ENCODE peak calls at places on chromosomes 11 and 22, in eight cellular contexts. H is GM23338, F is neural progenitor cell, O is GM23248, N is OCI-LY7, S is SK-N-SH, U is HCT116, Z is PC-3. T is an unnamed sample.
A peak's percentile ranks its signal among the peaks of the same experiment; 100 is the strongest.

GRCh38 chr11:27512238-27512637 is 5.7 kb upstream of the LIN7C start:
- DNase-seq in H (no peak), F (no peak), O (no peak), N (no peak), S (no peak), U (no peak), Z (no peak), T (no peak)

GRCh38 chr11:65773784-65774411 is 6.9 kb downstream of the AP5B1 start:
- DNase-seq in H (no peak), F (no peak), O (peak; percentile 36), N (peak; percentile 38), S (no peak), U (no peak), Z (no peak), T (no peak)

GRCh38 chr22:18973264-18974031 is 37.4 kb upstream of the PRODH start:
- DNase-seq in H (no peak), F (peak; percentile 18), O (no peak), N (no peak), S (no peak), U (no peak), Z (no peak), T (no peak)

GRCh38 chr11:117143390-117143789 is 697 bp upstream of the PAFAH1B2 start:
- DNase-seq in H (peak; percentile 72), F (peak; percentile 57), O (peak; percentile 78), N (peak; percentile 55), S (peak; percentile 59), U (no peak), Z (peak; percentile 68), T (peak; percentile 60)

GRCh38 chr22:31893460-31893859 is 50.9 kb upstream of the YWHAH start:
- DNase-seq in H (no peak), F (no peak), O (no peak), N (no peak), S (no peak), U (no peak), Z (no peak), T (no peak)

GRCh38 chr11:36123353-36124220 is 165.6 kb downstream of the COMMD9 start:
- DNase-seq in H (no peak), F (no peak), O (no peak), N (no peak), S (no peak), U (no peak), Z (no peak), T (no peak)

GRCh38 chr22:23278883-23279675 is 98.8 kb downstream of the BCR start:
- DNase-seq in H (no peak), F (no peak), O (peak; percentile 48), N (no peak), S (no peak), U (no peak), Z (peak; percentile 49), T (no peak)

GRCh38 chr11:85725510-85726258 is 39.7 kb upstream of the CCDC89 start:
- DNase-seq in H (no peak), F (no peak), O (peak; percentile 82), N (no peak), S (no peak), U (peak; percentile 72), Z (peak; percentile 99), T (no peak)

GRCh38 chr11:33315822-33316221 is 58.6 kb downstream of the HIPK3 start:
- DNase-seq in H (no peak), F (no peak), O (no peak), N (no peak), S (no peak), U (no peak), Z (no peak), T (no peak)

GRCh38 chr11:61601512-61601911 is 20.6 kb upstream of the SYT7 start:
- DNase-seq in H (no peak), F (no peak), O (no peak), N (no peak), S (no peak), U (no peak), Z (peak; percentile 59), T (no peak)

GRCh38 chr22:18023509-18024275 is 669 bp downstream of the MICAL3 start:
- DNase-seq in H (peak; percentile 80), F (peak; percentile 64), O (peak; percentile 96), N (peak; percentile 67), S (peak; percentile 87), U (peak; percentile 65), Z (peak; percentile 80), T (peak; percentile 58)

GRCh38 chr11:10651579-10652361 is 41.8 kb downstream of the IRAG1 start:
- DNase-seq in H (no peak), F (no peak), O (no peak), N (no peak), S (no peak), U (peak; percentile 44), Z (no peak), T (peak; percentile 64)

GRCh38 chr11:63557548-63557947 is 5.6 kb downstream of the PLAAT2 start:
- DNase-seq in H (no peak), F (no peak), O (no peak), N (no peak), S (no peak), U (no peak), Z (no peak), T (no peak)

GRCh38 chr11:112697779-112698178 is 263.4 kb upstream of the NCAM1 start:
- DNase-seq in H (no peak), F (no peak), O (no peak), N (no peak), S (no peak), U (no peak), Z (no peak), T (no peak)

GRCh38 chr11:112694813-112695212 is 266.4 kb upstream of the NCAM1 start:
- DNase-seq in H (peak; percentile 36), F (no peak), O (peak; percentile 21), N (no peak), S (no peak), U (no peak), Z (no peak), T (no peak)

GRCh38 chr11:112694244-112694643 is 267.0 kb upstream of the NCAM1 start:
- DNase-seq in H (no peak), F (no peak), O (no peak), N (no peak), S (no peak), U (no peak), Z (no peak), T (no peak)

GRCh38 chr11:112693781-112694180 is 267.4 kb upstream of the NCAM1 start:
- DNase-seq in H (no peak), F (no peak), O (no peak), N (no peak), S (no peak), U (no peak), Z (no peak), T (no peak)

GRCh38 chr11:112697371-112697770 is 263.8 kb upstream of the NCAM1 start:
- DNase-seq in H (no peak), F (peak; percentile 74), O (no peak), N (no peak), S (no peak), U (no peak), Z (no peak), T (no peak)
- TF ChIP-seq EZH2phosphoT487 in H (no peak), F (no peak), O (no peak), N (no peak), S (no peak), U (no peak), Z (no peak), T (no peak)

GRCh38 chr22:36790648-36791047 is 14.7 kb upstream of the IFT27 start:
- DNase-seq in H (no peak), F (no peak), O (no peak), N (no peak), S (no peak), U (no peak), Z (no peak), T (no peak)
- TF ChIP-seq EZH2phosphoT487 in H (no peak), F (no peak), O (no peak), N (no peak), S (no peak), U (no peak), Z (no peak), T (no peak)

GRCh38 chr11:23679981-23680380 is 816.9 kb upstream of the LUZP2 start:
- DNase-seq in H (no peak), F (no peak), O (no peak), N (no peak), S (no peak), U (no peak), Z (no peak), T (no peak)
- TF ChIP-seq EZH2phosphoT487 in H (no peak), F (no peak), O (no peak), N (no peak), S (no peak), U (no peak), Z (no peak), T (no peak)

DNA sequence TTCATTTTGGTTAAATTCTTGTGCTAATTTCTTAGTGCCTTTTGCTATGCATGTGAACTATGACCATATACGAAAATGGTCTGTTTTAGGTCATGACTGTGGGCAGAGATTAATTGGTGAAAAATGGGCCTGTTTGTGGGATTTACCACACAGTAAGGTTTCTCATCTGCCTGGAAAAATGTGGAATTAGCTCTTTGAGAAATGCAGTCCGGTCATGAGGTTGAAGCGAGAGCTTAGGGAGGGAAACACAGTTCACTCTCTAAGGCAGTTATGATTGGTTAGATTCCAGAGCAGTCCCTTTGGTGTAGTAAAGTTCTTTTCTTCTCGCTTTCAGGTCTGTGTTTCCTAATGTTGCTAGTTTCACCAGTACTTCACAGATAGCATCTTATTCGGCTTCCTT is 1.2 kb upstream of the PDE3B start:
- DNase-seq in H (no peak), F (no peak), O (no peak), N (no peak), S (no peak), U (no peak), Z (no peak), T (no peak)
- TF ChIP-seq EZH2phosphoT487 in H (no peak), F (no peak), O (no peak), N (no peak), S (no peak), U (no peak), Z (no peak), T (no peak)

GRCh38 chr11:132300283-132300682 is 929.9 kb downstream of the NTM start:
- DNase-seq in H (peak; percentile 58), F (peak; percentile 29), O (peak; percentile 34), N (no peak), S (peak; percentile 42), U (no peak), Z (peak; percentile 11), T (no peak)
- TF ChIP-seq EZH2phosphoT487 in H (no peak), F (no peak), O (no peak), N (no peak), S (no peak), U (no peak), Z (no peak), T (no peak)

GRCh38 chr22:28983190-28983589 is 78.4 kb downstream of the C22orf31 start:
- DNase-seq in H (no peak), F (no peak), O (no peak), N (no peak), S (no peak), U (no peak), Z (no peak), T (no peak)

GRCh38 chr22:28984482-28985158 is 77.0 kb downstream of the C22orf31 start:
- DNase-seq in H (no peak), F (no peak), O (no peak), N (no peak), S (no peak), U (no peak), Z (no peak), T (no peak)

GRCh38 chr22:28985581-28986290 is 75.9 kb downstream of the C22orf31 start:
- DNase-seq in H (no peak), F (no peak), O (no peak), N (no peak), S (no peak), U (no peak), Z (no peak), T (no peak)

GRCh38 chr22:28981818-28982499 is 79.7 kb downstream of the C22orf31 start:
- DNase-seq in H (no peak), F (no peak), O (no peak), N (no peak), S (no peak), U (no peak), Z (no peak), T (no peak)

GRCh38 chr22:28983788-28984441 is 77.7 kb downstream of the C22orf31 start:
- DNase-seq in H (no peak), F (peak; percentile 24), O (peak; percentile 50), N (no peak), S (no peak), U (no peak), Z (peak; percentile 19), T (no peak)
- TF ChIP-seq EZH2phosphoT487 in H (no peak), F (no peak), O (no peak), N (no peak), S (no peak), U (no peak), Z (no peak), T (no peak)